ENCODE peak calls at places on chromosomes 1 and 21, in ten cellular contexts. C is cardiac muscle cell; P is body of pancreas; X is tibial artery; K is IMR-90; F is heart right ventricle; J is adrenal gland; S is psoas muscle; R is CD4-positive, alpha-beta T cell; T is upper lobe of left lung. V is an unnamed sample. For H3K9me3, the result is how much of the 10 kb centered on the place peaks cover.

GRCh38 chr1:209600541-209600940 is 17.0 kb downstream of the CAMK1G start:
- DNase-seq in C (no peak), P (no peak), X (no peak), K (peak), F (no peak), J (no peak), S (no peak), R (no peak), T (no peak), V (no peak)

GRCh38 chr1:31522556-31522845 is 53.8 kb upstream of the TINAGL1 start:
- DNase-seq in C (no peak), P (no peak), X (peak), K (no peak), F (no peak), J (no peak), S (no peak), R (no peak), T (no peak), V (no peak)

GRCh38 chr1:4768553-4768952 is 114.1 kb downstream of the AJAP1 start:
- DNase-seq in C (no peak), P (no peak), X (no peak), K (no peak), F (no peak), J (no peak), S (no peak), R (no peak), T (no peak), V (no peak)

GRCh38 chr1:107941123-107941522 is 23.9 kb downstream of the VAV3 start:
- DNase-seq in C (peak), P (no peak), X (peak), K (no peak), F (peak), J (peak), S (no peak), R (no peak), T (peak), V (no peak)

GRCh38 chr1:115222616-115223402 is 115.2 kb downstream of the NGF start:
- DNase-seq in C (no peak), P (no peak), X (no peak), K (no peak), F (no peak), J (no peak), S (no peak), R (no peak), T (no peak), V (no peak)

GRCh38 chr1:169217621-169218020 is 111.1 kb downstream of the ATP1B1 start:
- DNase-seq in C (no peak), P (no peak), X (no peak), K (no peak), F (no peak), J (no peak), S (no peak), R (no peak), T (no peak), V (no peak)

GRCh38 chr1:207747627-207748492 is 4.0 kb upstream of the CD46 start:
- DNase-seq in C (no peak), P (no peak), X (no peak), K (no peak), F (no peak), J (no peak), S (no peak), R (no peak), T (no peak), V (no peak)

GRCh38 chr1:53766766-53767409 is 27.9 kb upstream of the GLIS1 start:
- DNase-seq in C (peak), P (no peak), X (no peak), K (peak), F (no peak), J (no peak), S (no peak), R (no peak), T (no peak), V (no peak)

GRCh38 chr1:5829414-5829813 is 162.8 kb downstream of the NPHP4 start:
- DNase-seq in C (no peak), P (no peak), X (no peak), K (no peak), F (no peak), J (no peak), S (no peak), R (no peak), T (no peak), V (no peak)

GRCh38 chr21:20882462-20883415 is 115.5 kb upstream of the NCAM2 start:
- DNase-seq in C (peak), P (peak), X (no peak), K (peak), F (no peak), J (peak), S (no peak), R (no peak), T (peak), V (no peak)

GRCh38 chr21:20875741-20876140 is 122.5 kb upstream of the NCAM2 start:
- DNase-seq in C (no peak), P (no peak), X (no peak), K (no peak), F (no peak), J (no peak), S (no peak), R (no peak), T (no peak), V (no peak)

GRCh38 chr21:20874202-20874601 is 124.0 kb upstream of the NCAM2 start:
- DNase-seq in C (no peak), P (no peak), X (no peak), K (no peak), F (no peak), J (no peak), S (no peak), R (no peak), T (no peak), V (no peak)

DNA sequence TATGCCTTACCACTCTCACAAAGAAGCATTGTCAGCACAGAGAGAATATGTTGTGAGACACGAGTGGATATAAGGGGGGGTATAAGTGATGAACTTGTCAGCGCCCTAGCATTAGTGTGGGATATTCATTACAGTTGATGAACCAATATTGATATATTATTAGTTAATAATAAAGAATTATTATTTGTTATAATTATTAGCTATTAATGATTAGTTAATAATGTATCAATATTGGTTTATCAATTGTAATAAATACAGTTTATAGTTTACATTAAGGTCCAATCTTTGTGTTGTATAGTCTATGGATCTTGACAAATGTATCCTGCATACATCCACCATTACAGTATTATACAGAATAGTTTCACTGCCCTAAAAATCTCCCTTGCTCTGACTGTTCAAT is 120.2 kb upstream of the NCAM2 start:
- DNase-seq in C (no peak), P (no peak), X (no peak), K (no peak), F (no peak), J (no peak), S (no peak), R (no peak), T (no peak), V (no peak)
- H3K9me3 ChIP-seq in C (under half), P (under half), X (under half), K (under half), F (under half), J (under half), S (under half), R (under half), T (under half), V (under half)

GRCh38 chr1:165152727-165153126 is 203.8 kb downstream of the LMX1A start:
- DNase-seq in C (no peak), P (no peak), X (no peak), K (no peak), F (no peak), J (no peak), S (no peak), R (no peak), T (no peak), V (no peak)
- TF ChIP-seq CTCF in C (peak), P (peak), X (no peak), K (no peak), F (peak), J (no peak), S (peak), R (no peak), T (no peak), V (no peak)

GRCh38 chr1:20107351-20107750 is 12.0 kb downstream of the PLA2G2D start:
- DNase-seq in C (no peak), P (no peak), X (no peak), K (no peak), F (no peak), J (no peak), S (no peak), R (no peak), T (no peak), V (no peak)

GRCh38 chr1:20100632-20101355 is 18.5 kb downstream of the PLA2G2D start:
- DNase-seq in C (peak), P (peak), X (no peak), K (peak), F (peak), J (peak), S (no peak), R (peak), T (peak), V (no peak)

GRCh38 chr1:20105856-20106255 is 13.5 kb downstream of the PLA2G2D start:
- DNase-seq in C (no peak), P (no peak), X (no peak), K (no peak), F (no peak), J (no peak), S (no peak), R (no peak), T (no peak), V (no peak)

GRCh38 chr1:20099533-20099932 is 19.8 kb downstream of the PLA2G2D start:
- DNase-seq in C (no peak), P (no peak), X (no peak), K (no peak), F (no peak), J (no peak), S (no peak), R (no peak), T (no peak), V (no peak)

DNA sequence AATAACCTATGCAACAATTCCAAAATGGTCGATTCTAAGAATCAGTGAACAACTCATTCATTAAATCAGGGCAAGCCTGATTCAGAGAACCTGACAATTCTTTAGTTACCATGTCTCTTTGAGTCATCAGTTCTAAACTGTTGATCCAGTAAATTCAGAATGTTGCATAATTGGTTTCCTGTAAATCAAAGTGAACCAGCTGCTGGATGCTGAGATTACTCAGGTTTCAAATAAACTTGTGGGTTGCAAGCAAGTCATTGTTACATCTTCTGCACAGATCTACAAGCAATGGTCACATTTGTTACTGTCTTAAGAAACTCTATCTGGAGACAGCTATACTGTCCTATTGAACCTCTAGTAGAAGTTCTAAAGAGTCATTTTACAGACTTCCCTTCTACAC is 16.5 kb downstream of the PLA2G2D start:
- DNase-seq in C (peak), P (no peak), X (no peak), K (peak), F (no peak), J (no peak), S (no peak), R (no peak), T (no peak), V (no peak)
- H3K9me3 ChIP-seq in C (under half), P (under half), X (under half), K (under half), F (under half), J (under half), S (under half), R (under half), T (under half), V (under half)

DNA sequence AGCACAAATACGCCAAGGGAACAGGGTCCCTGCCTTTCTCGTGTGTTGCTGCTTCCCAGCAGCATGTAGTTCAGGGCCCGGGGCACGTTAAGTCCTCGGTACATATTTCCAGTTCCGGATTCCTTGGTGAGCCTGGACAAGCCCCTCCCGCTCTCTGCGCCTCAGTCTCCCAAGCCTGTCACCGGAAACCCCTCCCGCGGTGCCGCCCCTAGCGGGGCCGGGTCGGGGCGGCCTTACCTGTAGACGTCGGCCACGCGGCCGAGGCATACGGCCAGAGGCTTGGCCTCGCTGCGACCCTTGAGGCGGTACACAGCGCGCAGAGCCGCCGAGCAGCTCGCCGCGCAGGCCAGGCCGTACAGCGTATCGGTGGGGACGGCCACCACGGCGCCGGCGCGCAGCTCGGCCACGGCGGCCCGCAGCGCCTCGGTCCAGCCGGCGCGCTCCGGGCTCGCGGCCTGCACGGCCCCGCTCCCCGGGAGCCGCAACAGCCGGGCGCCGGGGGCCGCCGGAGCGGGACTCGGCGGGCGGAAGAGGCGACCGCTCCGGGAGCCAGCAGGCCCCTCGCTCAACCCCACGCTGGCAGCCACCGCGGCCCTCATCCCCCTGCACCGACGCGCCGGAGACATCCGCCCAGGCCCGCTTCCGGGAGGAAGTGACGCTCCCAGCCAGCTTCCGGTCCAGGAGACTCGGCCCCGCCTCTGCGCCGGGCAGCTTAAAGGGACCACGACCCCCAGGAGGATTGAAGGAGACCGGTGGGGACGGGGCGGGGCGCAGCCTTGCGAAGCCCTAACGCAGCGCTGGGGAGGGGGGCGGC is at the start of the genes C1orf122 and YRDC:
- DNase-seq in C (peak), P (peak), X (peak), K (peak), F (peak), J (peak), S (peak), R (peak), T (peak), V (peak)
- TF ChIP-seq CTCF in C (no peak), P (peak), X (no peak), K (no peak), F (no peak), J (no peak), S (no peak), R (no peak), T (no peak), V (no peak)

GRCh38 chr1:3411806-3412205 is 42.7 kb upstream of the ARHGEF16 start:
- DNase-seq in C (no peak), P (no peak), X (no peak), K (no peak), F (no peak), J (no peak), S (no peak), R (no peak), T (no peak), V (no peak)
- H3K9me3 ChIP-seq in C (under half), P (under half), X (under half), K (under half), F (under half), J (under half), S (under half), R (under half), T (under half), V (under half)